ENCODE peak calls at places on chromosomes 11 and 22, in ten cellular contexts. One of them, this sample, is unnamed.

GRCh38 chr22:49368976-49369725 is 458.5 kb downstream of the BRD1 start:
- DNase-seq in tibial nerve: no peak
- DNase-seq in AG09309: no peak
- DNase-seq in astrocyte of the spinal cord: no peak
- DNase-seq in upper lobe of right lung: peak
- DNase-seq in colonic mucosa: peak
- DNase-seq in fibroblast of mammary gland: no peak
- DNase-seq in lower leg skin: peak
- DNase-seq in pancreas: no peak
- DNase-seq in GM06990: no peak
- DNase-seq in this sample: no peak

GRCh38 chr11:34188181-34188580 is 82.8 kb downstream of the NAT10 start:
- DNase-seq in tibial nerve: no peak
- DNase-seq in AG09309: no peak
- DNase-seq in astrocyte of the spinal cord: no peak
- DNase-seq in upper lobe of right lung: no peak
- DNase-seq in colonic mucosa: no peak
- DNase-seq in fibroblast of mammary gland: no peak
- DNase-seq in lower leg skin: no peak
- DNase-seq in pancreas: no peak
- DNase-seq in GM06990: no peak
- DNase-seq in this sample: no peak

GRCh38 chr11:59550842-59551650 is 39.7 kb downstream of the OR4D9 start:
- DNase-seq in tibial nerve: peak
- DNase-seq in AG09309: peak
- DNase-seq in astrocyte of the spinal cord: peak
- DNase-seq in upper lobe of right lung: peak
- DNase-seq in colonic mucosa: peak
- DNase-seq in fibroblast of mammary gland: peak
- DNase-seq in lower leg skin: peak
- DNase-seq in pancreas: peak
- DNase-seq in GM06990: peak
- DNase-seq in this sample: peak

GRCh38 chr22:38481162-38481870 is 13.4 kb downstream of the KDELR3 start:
- DNase-seq in tibial nerve: no peak
- DNase-seq in AG09309: no peak
- DNase-seq in astrocyte of the spinal cord: no peak
- DNase-seq in upper lobe of right lung: no peak
- DNase-seq in colonic mucosa: no peak
- DNase-seq in fibroblast of mammary gland: no peak
- DNase-seq in lower leg skin: no peak
- DNase-seq in pancreas: no peak
- DNase-seq in GM06990: no peak
- DNase-seq in this sample: no peak

GRCh38 chr22:17972385-17973181 is 51.8 kb downstream of the MICAL3 start:
- DNase-seq in tibial nerve: no peak
- DNase-seq in AG09309: no peak
- DNase-seq in astrocyte of the spinal cord: peak
- DNase-seq in upper lobe of right lung: no peak
- DNase-seq in colonic mucosa: no peak
- DNase-seq in fibroblast of mammary gland: peak
- DNase-seq in lower leg skin: no peak
- DNase-seq in pancreas: no peak
- DNase-seq in GM06990: no peak
- DNase-seq in this sample: peak

GRCh38 chr11:66586136-66586535 is 6.7 kb downstream of the CCDC87 start:
- DNase-seq in tibial nerve: no peak
- DNase-seq in AG09309: no peak
- DNase-seq in astrocyte of the spinal cord: no peak
- DNase-seq in upper lobe of right lung: no peak
- DNase-seq in colonic mucosa: no peak
- DNase-seq in fibroblast of mammary gland: no peak
- DNase-seq in lower leg skin: no peak
- DNase-seq in pancreas: no peak
- DNase-seq in GM06990: no peak
- DNase-seq in this sample: no peak

GRCh38 chr11:12376259-12376971 is 956 bp upstream of the PARVA start:
- DNase-seq in tibial nerve: no peak
- DNase-seq in AG09309: peak
- DNase-seq in astrocyte of the spinal cord: peak
- DNase-seq in upper lobe of right lung: no peak
- DNase-seq in colonic mucosa: peak
- DNase-seq in fibroblast of mammary gland: peak
- DNase-seq in lower leg skin: peak
- DNase-seq in pancreas: peak
- DNase-seq in GM06990: no peak
- DNase-seq in this sample: peak

GRCh38 chr11:121890377-121890776 is 225.6 kb downstream of the BLID start:
- DNase-seq in tibial nerve: no peak
- DNase-seq in AG09309: peak
- DNase-seq in astrocyte of the spinal cord: peak
- DNase-seq in upper lobe of right lung: no peak
- DNase-seq in colonic mucosa: no peak
- DNase-seq in fibroblast of mammary gland: peak
- DNase-seq in lower leg skin: no peak
- DNase-seq in pancreas: no peak
- DNase-seq in GM06990: no peak
- DNase-seq in this sample: peak

GRCh38 chr11:107496011-107496410 is 38.4 kb upstream of the CWF19L2 start:
- DNase-seq in tibial nerve: no peak
- DNase-seq in AG09309: peak
- DNase-seq in astrocyte of the spinal cord: peak
- DNase-seq in upper lobe of right lung: no peak
- DNase-seq in colonic mucosa: no peak
- DNase-seq in fibroblast of mammary gland: peak
- DNase-seq in lower leg skin: no peak
- DNase-seq in pancreas: no peak
- DNase-seq in GM06990: no peak
- DNase-seq in this sample: peak

GRCh38 chr11:32433249-32434115 is 1.9 kb downstream of the WT1 start:
- DNase-seq in tibial nerve: no peak
- DNase-seq in AG09309: no peak
- DNase-seq in astrocyte of the spinal cord: no peak
- DNase-seq in upper lobe of right lung: no peak
- DNase-seq in colonic mucosa: no peak
- DNase-seq in fibroblast of mammary gland: no peak
- DNase-seq in lower leg skin: no peak
- DNase-seq in pancreas: no peak
- DNase-seq in GM06990: no peak
- DNase-seq in this sample: no peak

GRCh38 chr11:32435152-32435480 is 223 bp downstream of the WT1 start:
- DNase-seq in tibial nerve: no peak
- DNase-seq in AG09309: no peak
- DNase-seq in astrocyte of the spinal cord: no peak
- DNase-seq in upper lobe of right lung: no peak
- DNase-seq in colonic mucosa: no peak
- DNase-seq in fibroblast of mammary gland: no peak
- DNase-seq in lower leg skin: no peak
- DNase-seq in pancreas: no peak
- DNase-seq in GM06990: no peak
- DNase-seq in this sample: no peak

GRCh38 chr11:32434387-32435151 is 770 bp downstream of the WT1 start:
- DNase-seq in tibial nerve: no peak
- DNase-seq in AG09309: no peak
- DNase-seq in astrocyte of the spinal cord: no peak
- DNase-seq in upper lobe of right lung: no peak
- DNase-seq in colonic mucosa: no peak
- DNase-seq in fibroblast of mammary gland: no peak
- DNase-seq in lower leg skin: no peak
- DNase-seq in pancreas: no peak
- DNase-seq in GM06990: no peak
- DNase-seq in this sample: no peak

GRCh38 chr11:32432565-32433248 is 2.6 kb downstream of the WT1 start:
- DNase-seq in tibial nerve: no peak
- DNase-seq in AG09309: no peak
- DNase-seq in astrocyte of the spinal cord: no peak
- DNase-seq in upper lobe of right lung: no peak
- DNase-seq in colonic mucosa: no peak
- DNase-seq in fibroblast of mammary gland: no peak
- DNase-seq in lower leg skin: no peak
- DNase-seq in pancreas: no peak
- DNase-seq in GM06990: no peak
- DNase-seq in this sample: no peak

DNA sequence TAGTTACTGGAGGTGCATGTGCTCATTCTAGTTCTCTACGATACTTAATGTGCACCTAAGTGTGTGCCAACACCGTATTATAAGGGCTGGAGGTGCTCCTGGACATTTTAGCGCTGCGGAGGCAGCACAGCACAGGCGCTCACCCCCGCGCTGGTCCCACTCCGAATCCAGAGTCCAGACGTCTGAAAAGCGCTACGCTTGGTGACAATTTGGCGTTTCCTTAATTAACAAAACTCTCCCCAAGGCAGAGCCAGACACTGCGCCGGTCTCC is 1.3 kb downstream of the WT1 start:
- DNase-seq in tibial nerve: no peak
- DNase-seq in AG09309: no peak
- DNase-seq in astrocyte of the spinal cord: no peak
- DNase-seq in upper lobe of right lung: no peak
- DNase-seq in colonic mucosa: no peak
- DNase-seq in fibroblast of mammary gland: no peak
- DNase-seq in lower leg skin: no peak
- DNase-seq in pancreas: no peak
- DNase-seq in GM06990: no peak
- DNase-seq in this sample: no peak
- H3K4me3 ChIP-seq in tibial nerve: no peak
- H3K4me3 ChIP-seq in AG09309: no peak
- H3K4me3 ChIP-seq in astrocyte of the spinal cord: no peak
- H3K4me3 ChIP-seq in upper lobe of right lung: peak
- H3K4me3 ChIP-seq in colonic mucosa: no peak
- H3K4me3 ChIP-seq in fibroblast of mammary gland: no peak
- H3K4me3 ChIP-seq in lower leg skin: no peak
- H3K4me3 ChIP-seq in pancreas: no peak
- H3K4me3 ChIP-seq in GM06990: no peak
- H3K4me3 ChIP-seq in this sample: no peak

GRCh38 chr11:62087694-62088093 is 36.1 kb upstream of the INCENP start:
- DNase-seq in tibial nerve: no peak
- DNase-seq in AG09309: no peak
- DNase-seq in astrocyte of the spinal cord: no peak
- DNase-seq in upper lobe of right lung: no peak
- DNase-seq in colonic mucosa: no peak
- DNase-seq in fibroblast of mammary gland: no peak
- DNase-seq in lower leg skin: no peak
- DNase-seq in pancreas: no peak
- DNase-seq in GM06990: no peak
- DNase-seq in this sample: no peak

GRCh38 chr11:62081378-62082291 is 42.2 kb upstream of the INCENP start:
- DNase-seq in tibial nerve: peak
- DNase-seq in AG09309: peak
- DNase-seq in astrocyte of the spinal cord: peak
- DNase-seq in upper lobe of right lung: peak
- DNase-seq in colonic mucosa: peak
- DNase-seq in fibroblast of mammary gland: peak
- DNase-seq in lower leg skin: peak
- DNase-seq in pancreas: peak
- DNase-seq in GM06990: peak
- DNase-seq in this sample: peak

GRCh38 chr11:62077136-62077535 is 46.7 kb upstream of the INCENP start:
- DNase-seq in tibial nerve: no peak
- DNase-seq in AG09309: no peak
- DNase-seq in astrocyte of the spinal cord: no peak
- DNase-seq in upper lobe of right lung: no peak
- DNase-seq in colonic mucosa: no peak
- DNase-seq in fibroblast of mammary gland: peak
- DNase-seq in lower leg skin: no peak
- DNase-seq in pancreas: no peak
- DNase-seq in GM06990: no peak
- DNase-seq in this sample: peak

DNA sequence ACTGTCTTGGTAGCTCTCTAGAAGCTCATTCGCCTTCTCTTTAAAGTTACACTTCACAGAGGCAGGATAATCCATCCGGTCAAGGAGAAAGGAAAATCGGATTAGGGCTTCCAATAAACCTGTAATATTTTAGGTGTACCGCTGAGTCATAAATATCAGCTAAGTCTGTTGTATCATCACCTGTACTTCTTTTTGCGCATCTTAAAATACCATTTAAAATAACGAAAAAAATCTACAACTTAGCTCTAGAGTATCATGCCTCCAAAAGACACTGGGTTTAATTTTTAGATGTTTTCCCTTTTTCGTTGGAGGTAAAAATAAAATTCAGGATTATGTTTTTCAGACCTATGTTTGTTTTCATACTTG is 41.5 kb upstream of the INCENP start:
- DNase-seq in tibial nerve: no peak
- DNase-seq in AG09309: no peak
- DNase-seq in astrocyte of the spinal cord: no peak
- DNase-seq in upper lobe of right lung: no peak
- DNase-seq in colonic mucosa: no peak
- DNase-seq in fibroblast of mammary gland: no peak
- DNase-seq in lower leg skin: no peak
- DNase-seq in pancreas: no peak
- DNase-seq in GM06990: no peak
- DNase-seq in this sample: no peak
- TF ChIP-seq CTCF in tibial nerve: no peak
- TF ChIP-seq CTCF in AG09309: no peak
- TF ChIP-seq CTCF in astrocyte of the spinal cord: no peak
- TF ChIP-seq CTCF in upper lobe of right lung: no peak
- TF ChIP-seq CTCF in colonic mucosa: no peak
- TF ChIP-seq CTCF in fibroblast of mammary gland: no peak
- TF ChIP-seq CTCF in lower leg skin: no peak
- TF ChIP-seq CTCF in pancreas: no peak
- TF ChIP-seq CTCF in GM06990: no peak
- TF ChIP-seq CTCF in this sample: no peak

GRCh38 chr11:68297494-68297811 is 14.9 kb upstream of the LRP5 start:
- DNase-seq in tibial nerve: no peak
- DNase-seq in AG09309: no peak
- DNase-seq in astrocyte of the spinal cord: no peak
- DNase-seq in upper lobe of right lung: no peak
- DNase-seq in colonic mucosa: no peak
- DNase-seq in fibroblast of mammary gland: no peak
- DNase-seq in lower leg skin: no peak
- DNase-seq in pancreas: no peak
- DNase-seq in GM06990: no peak
- DNase-seq in this sample: no peak
- H3K4me3 ChIP-seq in tibial nerve: no peak
- H3K4me3 ChIP-seq in AG09309: no peak
- H3K4me3 ChIP-seq in astrocyte of the spinal cord: no peak
- H3K4me3 ChIP-seq in upper lobe of right lung: no peak
- H3K4me3 ChIP-seq in colonic mucosa: no peak
- H3K4me3 ChIP-seq in fibroblast of mammary gland: peak
- H3K4me3 ChIP-seq in lower leg skin: no peak
- H3K4me3 ChIP-seq in pancreas: no peak
- H3K4me3 ChIP-seq in GM06990: no peak
- H3K4me3 ChIP-seq in this sample: peak

DNA sequence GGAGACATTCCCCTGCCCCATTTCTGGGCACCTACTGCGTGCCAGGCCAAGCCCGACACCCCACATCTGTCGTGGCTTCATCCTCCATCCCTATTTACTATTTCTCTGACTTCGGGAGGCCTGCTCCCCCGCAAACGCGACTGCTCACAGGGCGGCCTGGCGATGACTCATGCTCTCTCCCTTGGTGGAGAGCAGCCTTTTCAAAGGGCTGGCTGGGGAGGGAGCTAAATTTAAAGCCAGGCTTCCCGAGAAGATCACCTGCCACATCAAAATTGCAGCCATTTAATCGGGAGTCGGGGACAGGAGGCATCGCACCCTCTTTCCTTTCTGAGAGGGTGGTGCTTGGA is 24.9 kb upstream of the SHISAL1 start:
- DNase-seq in tibial nerve: no peak
- DNase-seq in AG09309: no peak
- DNase-seq in astrocyte of the spinal cord: peak
- DNase-seq in upper lobe of right lung: no peak
- DNase-seq in colonic mucosa: no peak
- DNase-seq in fibroblast of mammary gland: peak
- DNase-seq in lower leg skin: no peak
- DNase-seq in pancreas: no peak
- DNase-seq in GM06990: no peak
- DNase-seq in this sample: peak
- TF ChIP-seq CTCF in tibial nerve: no peak
- TF ChIP-seq CTCF in AG09309: no peak
- TF ChIP-seq CTCF in astrocyte of the spinal cord: no peak
- TF ChIP-seq CTCF in upper lobe of right lung: no peak
- TF ChIP-seq CTCF in colonic mucosa: no peak
- TF ChIP-seq CTCF in fibroblast of mammary gland: no peak
- TF ChIP-seq CTCF in lower leg skin: no peak
- TF ChIP-seq CTCF in pancreas: no peak
- TF ChIP-seq CTCF in GM06990: no peak
- TF ChIP-seq CTCF in this sample: no peak

This sample was measured in AG10803.